ENCODE peak calls at places on chromosomes 13 and 19, in eight cellular contexts. One of them, this sample, is unnamed.

GRCh38 chr13:111186305-111186930 is 71.3 kb downstream of the ARHGEF7 start:
- DNase-seq in mammary epithelial cell: no peak
- DNase-seq in nephron progenitor cell: no peak
- DNase-seq in uterus: no peak
- DNase-seq in neural crest cell: no peak
- DNase-seq in upper lobe of left lung: no peak
- DNase-seq in WTC11: no peak
- DNase-seq in HFFc6: no peak
- DNase-seq in this sample: no peak

GRCh38 chr19:35045667-35046300 is 4.3 kb downstream of the HPN start:
- DNase-seq in mammary epithelial cell: peak
- DNase-seq in nephron progenitor cell: no peak
- DNase-seq in uterus: no peak
- DNase-seq in HFFc6: peak
- DNase-seq in neural crest cell: no peak
- DNase-seq in upper lobe of left lung: no peak
- DNase-seq in WTC11: peak
- DNase-seq in this sample: no peak

GRCh38 chr19:45070861-45071544 is 5.3 kb downstream of the ZNF296 start:
- DNase-seq in upper lobe of left lung: peak
- DNase-seq in nephron progenitor cell: no peak
- DNase-seq in mammary epithelial cell: no peak
- DNase-seq in WTC11: no peak
- DNase-seq in uterus: no peak
- DNase-seq in HFFc6: no peak
- DNase-seq in neural crest cell: no peak
- DNase-seq in this sample: no peak

GRCh38 chr19:51078731-51079130 is 4.0 kb downstream of the KLK14 start:
- DNase-seq in nephron progenitor cell: no peak
- DNase-seq in mammary epithelial cell: no peak
- DNase-seq in WTC11: no peak
- DNase-seq in neural crest cell: no peak
- DNase-seq in uterus: no peak
- DNase-seq in upper lobe of left lung: no peak
- DNase-seq in HFFc6: no peak
- DNase-seq in this sample: no peak

GRCh38 chr19:12794196-12794921 is 3.1 kb downstream of the JUNB start:
- DNase-seq in HFFc6: no peak
- DNase-seq in neural crest cell: no peak
- DNase-seq in uterus: no peak
- DNase-seq in nephron progenitor cell: no peak
- DNase-seq in mammary epithelial cell: no peak
- DNase-seq in WTC11: no peak
- DNase-seq in upper lobe of left lung: no peak
- DNase-seq in this sample: no peak

GRCh38 chr13:114101325-114101821 is 31.1 kb downstream of the RASA3 start:
- DNase-seq in nephron progenitor cell: peak
- DNase-seq in upper lobe of left lung: peak
- DNase-seq in uterus: peak
- DNase-seq in neural crest cell: no peak
- DNase-seq in mammary epithelial cell: no peak
- DNase-seq in WTC11: peak
- DNase-seq in HFFc6: no peak
- DNase-seq in this sample: no peak

GRCh38 chr13:77595166-77595810 is 59.8 kb downstream of the SCEL start:
- DNase-seq in WTC11: no peak
- DNase-seq in neural crest cell: no peak
- DNase-seq in nephron progenitor cell: no peak
- DNase-seq in HFFc6: no peak
- DNase-seq in mammary epithelial cell: no peak
- DNase-seq in upper lobe of left lung: no peak
- DNase-seq in uterus: no peak
- DNase-seq in this sample: no peak

GRCh38 chr19:55311797-55312196 is 13.3 kb downstream of the TMEM150B start:
- DNase-seq in WTC11: no peak
- DNase-seq in HFFc6: no peak
- DNase-seq in mammary epithelial cell: no peak
- DNase-seq in upper lobe of left lung: no peak
- DNase-seq in neural crest cell: no peak
- DNase-seq in nephron progenitor cell: no peak
- DNase-seq in uterus: no peak
- DNase-seq in this sample: no peak

GRCh38 chr19:3046621-3047306 is 15.5 kb downstream of the TLE5 start:
- DNase-seq in uterus: peak
- DNase-seq in mammary epithelial cell: no peak
- DNase-seq in nephron progenitor cell: peak
- DNase-seq in upper lobe of left lung: peak
- DNase-seq in WTC11: no peak
- DNase-seq in HFFc6: no peak
- DNase-seq in neural crest cell: no peak
- DNase-seq in this sample: no peak

GRCh38 chr19:38209671-38210457 is 14.2 kb downstream of the DPF1 start:
- DNase-seq in uterus: peak
- DNase-seq in HFFc6: peak
- DNase-seq in upper lobe of left lung: peak
- DNase-seq in nephron progenitor cell: peak
- DNase-seq in mammary epithelial cell: no peak
- DNase-seq in neural crest cell: no peak
- DNase-seq in WTC11: peak
- DNase-seq in this sample: no peak

GRCh38 chr13:112066624-112067004 is 335 bp upstream of the SOX1 start:
- DNase-seq in mammary epithelial cell: no peak
- DNase-seq in neural crest cell: peak
- DNase-seq in upper lobe of left lung: peak
- DNase-seq in uterus: no peak
- DNase-seq in nephron progenitor cell: peak
- DNase-seq in HFFc6: no peak
- DNase-seq in WTC11: peak
- DNase-seq in this sample: no peak

GRCh38 chr19:4310247-4311121 is 6.1 kb downstream of the FSD1 start:
- DNase-seq in neural crest cell: no peak
- DNase-seq in nephron progenitor cell: no peak
- DNase-seq in upper lobe of left lung: no peak
- DNase-seq in HFFc6: no peak
- DNase-seq in WTC11: peak
- DNase-seq in uterus: no peak
- DNase-seq in mammary epithelial cell: no peak
- DNase-seq in this sample: no peak

GRCh38 chr19:13022859-13023636 is 27.8 kb downstream of the NFIX start:
- DNase-seq in upper lobe of left lung: no peak
- DNase-seq in mammary epithelial cell: peak
- DNase-seq in WTC11: peak
- DNase-seq in neural crest cell: no peak
- DNase-seq in nephron progenitor cell: no peak
- DNase-seq in HFFc6: peak
- DNase-seq in uterus: peak
- DNase-seq in this sample: no peak

GRCh38 chr13:32737679-32738078 is 151.4 kb downstream of the PDS5B start:
- DNase-seq in nephron progenitor cell: no peak
- DNase-seq in HFFc6: no peak
- DNase-seq in uterus: no peak
- DNase-seq in neural crest cell: no peak
- DNase-seq in upper lobe of left lung: no peak
- DNase-seq in WTC11: no peak
- DNase-seq in mammary epithelial cell: no peak
- DNase-seq in this sample: no peak

GRCh38 chr19:31256601-31256990 is 92.6 kb downstream of the TSHZ3 start:
- DNase-seq in uterus: no peak
- DNase-seq in nephron progenitor cell: no peak
- DNase-seq in upper lobe of left lung: no peak
- DNase-seq in HFFc6: no peak
- DNase-seq in mammary epithelial cell: no peak
- DNase-seq in WTC11: no peak
- DNase-seq in neural crest cell: no peak
- DNase-seq in this sample: no peak

GRCh38 chr13:44972956-44973581 is 16.2 kb downstream of the NUFIP1 start:
- DNase-seq in upper lobe of left lung: no peak
- DNase-seq in neural crest cell: no peak
- DNase-seq in WTC11: no peak
- DNase-seq in nephron progenitor cell: no peak
- DNase-seq in uterus: no peak
- DNase-seq in HFFc6: peak
- DNase-seq in mammary epithelial cell: no peak
- DNase-seq in this sample: no peak

GRCh38 chr19:19656451-19657396 is 6.8 kb downstream of the ATP13A1 start:
- DNase-seq in neural crest cell: no peak
- DNase-seq in HFFc6: no peak
- DNase-seq in WTC11: no peak
- DNase-seq in nephron progenitor cell: no peak
- DNase-seq in mammary epithelial cell: no peak
- DNase-seq in uterus: no peak
- DNase-seq in upper lobe of left lung: peak
- DNase-seq in this sample: peak

GRCh38 chr19:41095703-41096102 is 7.5 kb downstream of the CYP2A13 start:
- DNase-seq in mammary epithelial cell: no peak
- DNase-seq in uterus: no peak
- DNase-seq in HFFc6: no peak
- DNase-seq in neural crest cell: no peak
- DNase-seq in nephron progenitor cell: no peak
- DNase-seq in WTC11: peak
- DNase-seq in upper lobe of left lung: no peak
- DNase-seq in this sample: no peak

GRCh38 chr19:41085748-41086415 is 2.4 kb upstream of the CYP2A13 start:
- DNase-seq in mammary epithelial cell: no peak
- DNase-seq in upper lobe of left lung: no peak
- DNase-seq in uterus: no peak
- DNase-seq in nephron progenitor cell: no peak
- DNase-seq in WTC11: no peak
- DNase-seq in HFFc6: no peak
- DNase-seq in neural crest cell: no peak
- DNase-seq in this sample: no peak

GRCh38 chr19:41088151-41088550 is at the start of gene CYP2A13:
- DNase-seq in mammary epithelial cell: no peak
- DNase-seq in WTC11: no peak
- DNase-seq in neural crest cell: no peak
- DNase-seq in nephron progenitor cell: no peak
- DNase-seq in uterus: no peak
- DNase-seq in HFFc6: no peak
- DNase-seq in upper lobe of left lung: no peak
- DNase-seq in this sample: no peak

DNA sequence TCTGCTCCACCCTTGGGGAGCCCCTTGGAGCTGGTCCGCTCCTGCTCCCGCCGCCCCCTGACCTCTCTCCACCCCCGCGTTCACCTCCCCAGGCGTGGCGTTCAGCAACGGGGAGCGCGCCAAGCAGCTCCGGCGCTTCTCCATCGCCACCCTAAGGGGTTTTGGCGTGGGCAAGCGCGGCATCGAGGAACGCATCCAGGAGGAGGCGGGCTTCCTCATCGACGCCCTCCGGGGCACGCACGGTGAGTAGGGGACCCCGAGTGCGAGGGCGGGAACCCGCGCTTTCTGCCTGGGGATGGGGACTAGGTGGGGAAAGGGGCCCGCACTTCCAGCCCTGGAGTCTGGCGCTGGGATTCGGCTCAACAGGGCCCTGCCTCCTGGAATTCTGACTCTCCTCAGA is 1.7 kb downstream of the CYP2A13 start:
- DNase-seq in HFFc6: no peak
- DNase-seq in uterus: no peak
- DNase-seq in neural crest cell: no peak
- DNase-seq in upper lobe of left lung: peak
- DNase-seq in mammary epithelial cell: no peak
- DNase-seq in WTC11: peak
- DNase-seq in nephron progenitor cell: peak
- DNase-seq in this sample: no peak
- TF ChIP-seq CTCF in HFFc6: no peak
- TF ChIP-seq CTCF in uterus: no peak
- TF ChIP-seq CTCF in neural crest cell: no peak
- TF ChIP-seq CTCF in upper lobe of left lung: no peak
- TF ChIP-seq CTCF in mammary epithelial cell: no peak
- TF ChIP-seq CTCF in WTC11: no peak
- TF ChIP-seq CTCF in nephron progenitor cell: no peak
- TF ChIP-seq CTCF in this sample: no peak

DNA sequence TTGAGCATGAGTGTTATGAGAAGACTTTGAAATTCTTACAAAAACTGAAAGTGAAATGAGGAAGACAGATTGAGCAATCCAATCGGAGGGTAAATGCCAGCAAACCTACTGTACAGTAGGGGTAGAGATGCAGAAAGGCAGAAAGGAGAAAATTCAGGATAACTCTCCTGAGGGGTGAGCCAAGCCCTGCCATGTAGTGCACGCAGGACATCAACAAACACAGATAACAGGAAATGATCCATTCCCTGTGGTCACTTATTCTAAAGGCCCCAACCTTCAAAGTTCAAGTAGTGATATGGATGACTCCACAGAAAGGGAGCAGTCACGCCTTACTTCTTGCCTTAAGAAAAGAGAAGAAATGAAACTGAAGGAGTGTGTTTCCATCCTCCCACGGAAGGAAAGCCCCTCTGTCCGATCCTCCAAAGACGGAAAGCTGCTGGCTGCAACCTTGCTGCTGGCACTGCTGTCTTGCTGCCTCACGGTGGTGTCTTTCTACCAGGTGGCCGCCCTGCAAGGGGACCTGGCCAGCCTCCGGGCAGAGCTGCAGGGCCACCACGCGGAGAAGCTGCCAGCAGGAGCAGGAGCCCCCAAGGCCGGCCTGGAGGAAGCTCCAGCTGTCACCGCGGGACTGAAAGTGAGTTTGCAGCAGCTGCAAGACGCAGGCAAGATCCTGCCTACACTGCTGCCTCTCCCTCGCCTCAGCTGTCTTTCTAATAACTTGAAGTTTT is at the start of gene TNFSF13B:
- DNase-seq in neural crest cell: no peak
- DNase-seq in uterus: no peak
- DNase-seq in upper lobe of left lung: peak
- DNase-seq in HFFc6: no peak
- DNase-seq in mammary epithelial cell: peak
- DNase-seq in nephron progenitor cell: peak
- DNase-seq in WTC11: peak
- DNase-seq in this sample: no peak
- TF ChIP-seq CTCF in neural crest cell: no peak
- TF ChIP-seq CTCF in uterus: no peak
- TF ChIP-seq CTCF in upper lobe of left lung: peak
- TF ChIP-seq CTCF in HFFc6: no peak
- TF ChIP-seq CTCF in mammary epithelial cell: no peak
- TF ChIP-seq CTCF in nephron progenitor cell: no peak
- TF ChIP-seq CTCF in WTC11: no peak
- TF ChIP-seq CTCF in this sample: no peak

DNA sequence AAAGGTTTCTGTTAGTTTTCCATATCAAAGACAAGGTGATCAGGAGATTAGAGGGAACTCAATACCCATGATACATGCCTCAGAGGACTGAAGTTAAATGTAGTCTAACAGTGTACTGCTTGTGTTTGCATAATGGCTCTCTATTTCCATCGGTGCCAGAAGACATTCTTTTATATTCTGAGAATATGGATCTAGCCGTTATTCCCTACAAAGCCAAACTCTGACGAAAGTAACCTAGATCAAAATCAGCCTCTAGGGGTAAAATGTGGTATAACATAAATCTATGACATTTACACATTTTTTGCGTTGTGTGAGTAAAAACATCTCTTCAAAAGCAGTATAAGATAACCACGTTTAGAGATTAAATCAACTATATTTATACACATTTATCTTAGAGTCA is 2232.7 kb downstream of the PCDH9 start:
- DNase-seq in neural crest cell: no peak
- DNase-seq in HFFc6: no peak
- DNase-seq in upper lobe of left lung: no peak
- DNase-seq in mammary epithelial cell: no peak
- DNase-seq in nephron progenitor cell: no peak
- DNase-seq in uterus: no peak
- DNase-seq in WTC11: no peak
- DNase-seq in this sample: no peak
- TF ChIP-seq CTCF in neural crest cell: peak
- TF ChIP-seq CTCF in HFFc6: peak
- TF ChIP-seq CTCF in upper lobe of left lung: no peak
- TF ChIP-seq CTCF in mammary epithelial cell: peak
- TF ChIP-seq CTCF in nephron progenitor cell: peak
- TF ChIP-seq CTCF in uterus: no peak
- TF ChIP-seq CTCF in WTC11: no peak
- TF ChIP-seq CTCF in this sample: no peak

GRCh38 chr19:15280915-15281683 is 48.9 kb upstream of the EPHX3 start:
- DNase-seq in HFFc6: peak
- DNase-seq in upper lobe of left lung: peak
- DNase-seq in mammary epithelial cell: peak
- DNase-seq in uterus: peak
- DNase-seq in neural crest cell: no peak
- DNase-seq in WTC11: no peak
- DNase-seq in nephron progenitor cell: no peak
- DNase-seq in this sample: no peak
- TF ChIP-seq CTCF in HFFc6: peak
- TF ChIP-seq CTCF in upper lobe of left lung: no peak
- TF ChIP-seq CTCF in mammary epithelial cell: peak
- TF ChIP-seq CTCF in uterus: peak
- TF ChIP-seq CTCF in neural crest cell: no peak
- TF ChIP-seq CTCF in WTC11: no peak
- TF ChIP-seq CTCF in nephron progenitor cell: no peak
- TF ChIP-seq CTCF in this sample: peak

This sample was measured in D721Med.